ENCODE peak calls at places on chromosome 19, in four cellular contexts. One of them, this sample, is unnamed.
A peak's percentile ranks its signal among the peaks of the same experiment; 100 is the strongest.

GRCh38 chr19:13665125-13665903 is 99.0 kb upstream of the MRI1 start:
- DNase-seq in breast epithelium: no peak
- DNase-seq in naive thymus-derived CD8-positive, alpha-beta T cell: no peak
- DNase-seq in naive thymus-derived CD4-positive, alpha-beta T cell: no peak
- DNase-seq in this sample: no peak

GRCh38 chr19:49423985-49424303 is 703 bp upstream of the PTH2 start:
- DNase-seq in breast epithelium: no peak
- DNase-seq in naive thymus-derived CD8-positive, alpha-beta T cell: no peak
- DNase-seq in naive thymus-derived CD4-positive, alpha-beta T cell: peak; percentile 42
- DNase-seq in this sample: no peak

GRCh38 chr19:11887247-11887617 is 350 bp upstream of the ZNF69 start:
- DNase-seq in breast epithelium: no peak
- DNase-seq in naive thymus-derived CD8-positive, alpha-beta T cell: no peak
- DNase-seq in naive thymus-derived CD4-positive, alpha-beta T cell: no peak
- DNase-seq in this sample: peak; percentile 22

GRCh38 chr19:44571830-44572661 is 41.3 kb upstream of the IGSF23 start:
- DNase-seq in breast epithelium: no peak
- DNase-seq in naive thymus-derived CD8-positive, alpha-beta T cell: no peak
- DNase-seq in naive thymus-derived CD4-positive, alpha-beta T cell: no peak
- DNase-seq in this sample: no peak

GRCh38 chr19:19485161-19485997 is 30.0 kb downstream of the TSSK6 start:
- DNase-seq in breast epithelium: no peak
- DNase-seq in naive thymus-derived CD8-positive, alpha-beta T cell: no peak
- DNase-seq in naive thymus-derived CD4-positive, alpha-beta T cell: no peak
- DNase-seq in this sample: peak; percentile 44

GRCh38 chr19:3849092-3849491 is 19.7 kb downstream of the ZFR2 start:
- DNase-seq in breast epithelium: no peak
- DNase-seq in naive thymus-derived CD8-positive, alpha-beta T cell: peak; percentile 48
- DNase-seq in naive thymus-derived CD4-positive, alpha-beta T cell: peak; percentile 33
- DNase-seq in this sample: no peak

GRCh38 chr19:38037151-38037611 is 130.2 kb downstream of the SIPA1L3 start:
- DNase-seq in breast epithelium: no peak
- DNase-seq in naive thymus-derived CD8-positive, alpha-beta T cell: no peak
- DNase-seq in naive thymus-derived CD4-positive, alpha-beta T cell: no peak
- DNase-seq in this sample: no peak

GRCh38 chr19:12937243-12938053 is 961 bp upstream of the CALR start:
- DNase-seq in breast epithelium: no peak
- DNase-seq in naive thymus-derived CD8-positive, alpha-beta T cell: no peak
- DNase-seq in naive thymus-derived CD4-positive, alpha-beta T cell: no peak
- DNase-seq in this sample: peak; percentile 56

GRCh38 chr19:7349231-7349591 is 474 bp downstream of the ARHGEF18 start:
- DNase-seq in breast epithelium: no peak
- DNase-seq in naive thymus-derived CD8-positive, alpha-beta T cell: no peak
- DNase-seq in naive thymus-derived CD4-positive, alpha-beta T cell: no peak
- DNase-seq in this sample: no peak

GRCh38 chr19:40578442-40578908 is 1.8 kb downstream of the SHKBP1 start:
- DNase-seq in breast epithelium: no peak
- DNase-seq in naive thymus-derived CD8-positive, alpha-beta T cell: no peak
- DNase-seq in naive thymus-derived CD4-positive, alpha-beta T cell: no peak
- DNase-seq in this sample: no peak

GRCh38 chr19:17448190-17448967 is at the start of gene TMEM221:
- DNase-seq in breast epithelium: no peak
- DNase-seq in naive thymus-derived CD8-positive, alpha-beta T cell: peak; percentile 40
- DNase-seq in naive thymus-derived CD4-positive, alpha-beta T cell: peak; percentile 55
- DNase-seq in this sample: peak; percentile 81

GRCh38 chr19:5392476-5392875 is 51.9 kb upstream of the PTPRS start:
- DNase-seq in breast epithelium: no peak
- DNase-seq in naive thymus-derived CD8-positive, alpha-beta T cell: no peak
- DNase-seq in naive thymus-derived CD4-positive, alpha-beta T cell: no peak
- DNase-seq in this sample: no peak

GRCh38 chr19:13087795-13088537 is 14.7 kb downstream of the LYL1 start:
- DNase-seq in breast epithelium: no peak
- DNase-seq in naive thymus-derived CD8-positive, alpha-beta T cell: no peak
- DNase-seq in naive thymus-derived CD4-positive, alpha-beta T cell: no peak
- DNase-seq in this sample: no peak

GRCh38 chr19:54791476-54791875 is 11.9 kb upstream of the KIR2DL4 start:
- DNase-seq in breast epithelium: no peak
- DNase-seq in naive thymus-derived CD8-positive, alpha-beta T cell: no peak
- DNase-seq in naive thymus-derived CD4-positive, alpha-beta T cell: no peak
- DNase-seq in this sample: no peak

GRCh38 chr19:39411006-39411831 is 1.2 kb upstream of the PLEKHG2 start:
- DNase-seq in breast epithelium: no peak
- DNase-seq in naive thymus-derived CD8-positive, alpha-beta T cell: no peak
- DNase-seq in naive thymus-derived CD4-positive, alpha-beta T cell: peak; percentile 46
- DNase-seq in this sample: no peak

This sample was measured in AG08396.